ENCODE peak calls at places on chromosomes 5 and 9, in eight cellular contexts. W is GM12865; J is fibroblast of lung; B is cardiac fibroblast; K is fibroblast of mammary gland; S is mesendoderm; O is aorta; V is CD8-positive, alpha-beta T cell. M is an unnamed sample.

GRCh38 chr9:68548241-68548640 is 7.6 kb upstream of the TMEM252 start:
- DNase-seq in W (no peak), J (no peak), B (no peak), K (no peak), S (no peak), O (no peak), V (no peak), M (no peak)

GRCh38 chr9:91419222-91420191 is 4.1 kb downstream of the NFIL3 start:
- DNase-seq in W (no peak), J (peak), B (peak), K (peak), S (peak), O (peak), V (no peak), M (peak)

GRCh38 chr5:53276825-53277224 is 167.3 kb upstream of the MOCS2 start:
- DNase-seq in W (no peak), J (no peak), B (peak), K (peak), S (no peak), O (no peak), V (no peak), M (no peak)

GRCh38 chr5:84885479-84886258 is 501.0 kb upstream of the EDIL3 start:
- DNase-seq in W (no peak), J (peak), B (peak), K (peak), S (peak), O (peak), V (no peak), M (peak)

GRCh38 chr5:35803221-35803651 is 53.5 kb upstream of the IL7R start:
- DNase-seq in W (peak), J (peak), B (peak), K (peak), S (peak), O (no peak), V (no peak), M (no peak)

GRCh38 chr9:73683862-73684591 is 532.4 kb downstream of the ANXA1 start:
- DNase-seq in W (peak), J (peak), B (peak), K (peak), S (peak), O (no peak), V (no peak), M (peak)

GRCh38 chr5:113117543-113118110 is 141.0 kb downstream of the DCP2 start:
- DNase-seq in W (no peak), J (no peak), B (no peak), K (no peak), S (no peak), O (no peak), V (no peak), M (no peak)

GRCh38 chr5:116935561-116936162 is 361.0 kb upstream of the SEMA6A start:
- DNase-seq in W (no peak), J (no peak), B (no peak), K (no peak), S (no peak), O (no peak), V (no peak), M (no peak)

GRCh38 chr9:105318729-105319513 is 74.5 kb downstream of the SLC44A1 start:
- DNase-seq in W (peak), J (no peak), B (no peak), K (no peak), S (no peak), O (no peak), V (no peak), M (no peak)

GRCh38 chr5:123084730-123085605 is 4.1 kb upstream of the PRDM6 start:
- DNase-seq in W (no peak), J (no peak), B (no peak), K (no peak), S (peak), O (no peak), V (no peak), M (no peak)

GRCh38 chr9:131279927-131280530 is 3.7 kb upstream of the FAM78A start:
- DNase-seq in W (no peak), J (no peak), B (no peak), K (no peak), S (no peak), O (no peak), V (no peak), M (no peak)

GRCh38 chr5:134115806-134116175 is 1.3 kb downstream of the TCF7 start:
- DNase-seq in W (no peak), J (peak), B (no peak), K (no peak), S (no peak), O (no peak), V (no peak), M (no peak)

GRCh38 chr5:40799248-40799647 is 1.1 kb upstream of the PRKAA1 start:
- DNase-seq in W (no peak), J (no peak), B (peak), K (no peak), S (no peak), O (no peak), V (no peak), M (no peak)

GRCh38 chr5:40679998-40680681 is 425 bp downstream of the PTGER4 start:
- DNase-seq in W (no peak), J (no peak), B (no peak), K (no peak), S (peak), O (peak), V (peak), M (peak)

GRCh38 chr5:169581580-169582227 is 1.9 kb upstream of the SPDL1 start:
- DNase-seq in W (peak), J (peak), B (peak), K (peak), S (peak), O (peak), V (peak), M (peak)

GRCh38 chr5:11166906-11167305 is 405.9 kb upstream of the DAP start:
- DNase-seq in W (no peak), J (peak), B (no peak), K (peak), S (no peak), O (no peak), V (no peak), M (no peak)

GRCh38 chr9:22654833-22655232 is 208.2 kb downstream of the DMRTA1 start:
- DNase-seq in W (no peak), J (peak), B (no peak), K (no peak), S (no peak), O (no peak), V (no peak), M (no peak)

GRCh38 chr5:109455598-109456096 is 45.9 kb upstream of the PJA2 start:
- DNase-seq in W (peak), J (peak), B (peak), K (peak), S (no peak), O (peak), V (no peak), M (peak)

GRCh38 chr9:31394040-31394473 is 990.4 kb upstream of the ACO1 start:
- DNase-seq in W (peak), J (peak), B (peak), K (peak), S (no peak), O (no peak), V (no peak), M (no peak)

GRCh38 chr5:130268489-130268888 is 364.2 kb downstream of the CHSY3 start:
- DNase-seq in W (no peak), J (no peak), B (no peak), K (no peak), S (no peak), O (no peak), V (no peak), M (no peak)

GRCh38 chr5:68395844-68396523 is 180.4 kb downstream of the PIK3R1 start:
- DNase-seq in W (no peak), J (no peak), B (no peak), K (no peak), S (no peak), O (no peak), V (no peak), M (no peak)

GRCh38 chr5:149750596-149750995 is 20.5 kb downstream of the PPARGC1B start:
- DNase-seq in W (no peak), J (no peak), B (no peak), K (no peak), S (no peak), O (no peak), V (no peak), M (no peak)

GRCh38 chr5:120614512-120614911 is 150.4 kb downstream of the PRR16 start:
- DNase-seq in W (no peak), J (peak), B (peak), K (peak), S (no peak), O (no peak), V (no peak), M (no peak)

GRCh38 chr9:113588242-113588810 is 124.8 kb downstream of the RGS3 start:
- DNase-seq in W (no peak), J (no peak), B (no peak), K (no peak), S (no peak), O (no peak), V (no peak), M (no peak)

GRCh38 chr5:168209987-168210386 is 81.5 kb upstream of the WWC1 start:
- DNase-seq in W (no peak), J (peak), B (no peak), K (no peak), S (no peak), O (no peak), V (no peak), M (no peak)

GRCh38 chr9:98673681-98674080 is 35.1 kb downstream of the GABBR2 start:
- DNase-seq in W (no peak), J (no peak), B (no peak), K (no peak), S (no peak), O (no peak), V (no peak), M (no peak)

GRCh38 chr5:160387445-160387844 is 12.4 kb downstream of the FAM200C start:
- DNase-seq in W (no peak), J (no peak), B (no peak), K (no peak), S (no peak), O (no peak), V (no peak), M (no peak)

GRCh38 chr5:41641621-41642020 is 131.2 kb upstream of the PLCXD3 start:
- DNase-seq in W (no peak), J (peak), B (peak), K (peak), S (peak), O (no peak), V (no peak), M (no peak)

GRCh38 chr9:121688149-121688680 is 36.8 kb downstream of the DAB2IP start:
- DNase-seq in W (no peak), J (no peak), B (no peak), K (no peak), S (no peak), O (no peak), V (no peak), M (no peak)

GRCh38 chr5:136020383-136021015 is 8.3 kb upstream of the TGFBI start:
- DNase-seq in W (no peak), J (peak), B (peak), K (peak), S (no peak), O (no peak), V (no peak), M (peak)

GRCh38 chr5:171445910-171446516 is 26.6 kb downstream of the FGF18 start:
- DNase-seq in W (no peak), J (peak), B (peak), K (peak), S (no peak), O (peak), V (no peak), M (no peak)

GRCh38 chr9:100206899-100207298 is 107.9 kb downstream of the INVS start:
- DNase-seq in W (no peak), J (peak), B (peak), K (peak), S (no peak), O (no peak), V (no peak), M (no peak)

GRCh38 chr9:83396813-83397212 is 141.4 kb downstream of the FRMD3 start:
- DNase-seq in W (no peak), J (no peak), B (no peak), K (no peak), S (no peak), O (no peak), V (no peak), M (no peak)

GRCh38 chr5:61163905-61164304 is 1.6 kb upstream of the SMIM15 start:
- DNase-seq in W (no peak), J (no peak), B (no peak), K (no peak), S (no peak), O (no peak), V (no peak), M (no peak)
- H3K4me3 ChIP-seq in W (no peak), J (peak), B (no peak), K (no peak), S (no peak), O (no peak), V (no peak), M (no peak)

GRCh38 chr5:51383494-51384081 is 340 bp downstream of the ISL1 start:
- DNase-seq in W (no peak), J (no peak), B (no peak), K (no peak), S (peak), O (no peak), V (no peak), M (no peak)

GRCh38 chr5:51382759-51383493 is at the start of gene ISL1:
- DNase-seq in W (no peak), J (peak), B (peak), K (peak), S (peak), O (peak), V (no peak), M (peak)

GRCh38 chr5:51386916-51387853 is 3.9 kb downstream of the ISL1 start:
- DNase-seq in W (no peak), J (no peak), B (no peak), K (no peak), S (peak), O (no peak), V (no peak), M (no peak)

GRCh38 chr5:51384281-51384840 is 1.1 kb downstream of the ISL1 start:
- DNase-seq in W (no peak), J (no peak), B (no peak), K (no peak), S (no peak), O (no peak), V (no peak), M (no peak)

DNA sequence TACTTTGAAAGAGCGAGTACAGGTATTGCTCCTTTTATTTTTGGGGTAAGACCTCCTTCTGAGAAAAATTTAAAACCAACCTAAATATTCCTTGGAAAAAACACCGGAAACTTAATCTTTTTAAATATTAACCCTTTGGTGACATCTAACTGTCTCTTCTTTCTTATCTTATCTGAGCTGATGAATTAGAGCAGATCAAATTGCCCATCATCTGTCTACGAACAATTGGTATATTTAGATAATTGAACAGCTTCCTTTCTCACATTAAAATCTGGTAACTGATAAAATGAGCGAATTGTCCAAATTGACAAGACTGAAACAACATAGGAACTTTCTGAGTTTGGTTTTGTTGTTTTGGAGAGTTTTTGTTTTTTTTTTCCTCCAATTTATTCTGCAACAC is 2.0 kb downstream of the ISL1 start:
- DNase-seq in W (no peak), J (no peak), B (no peak), K (no peak), S (no peak), O (no peak), V (no peak), M (no peak)
- H3K4me3 ChIP-seq in W (no peak), J (no peak), B (no peak), K (no peak), S (no peak), O (no peak), V (no peak), M (no peak)

GRCh38 chr5:95422842-95423241 is 31.7 kb downstream of the FAM81B start:
- DNase-seq in W (no peak), J (peak), B (peak), K (peak), S (no peak), O (no peak), V (no peak), M (no peak)

GRCh38 chr5:95414441-95414840 is 23.3 kb downstream of the FAM81B start:
- DNase-seq in W (no peak), J (no peak), B (no peak), K (no peak), S (no peak), O (no peak), V (no peak), M (no peak)

DNA sequence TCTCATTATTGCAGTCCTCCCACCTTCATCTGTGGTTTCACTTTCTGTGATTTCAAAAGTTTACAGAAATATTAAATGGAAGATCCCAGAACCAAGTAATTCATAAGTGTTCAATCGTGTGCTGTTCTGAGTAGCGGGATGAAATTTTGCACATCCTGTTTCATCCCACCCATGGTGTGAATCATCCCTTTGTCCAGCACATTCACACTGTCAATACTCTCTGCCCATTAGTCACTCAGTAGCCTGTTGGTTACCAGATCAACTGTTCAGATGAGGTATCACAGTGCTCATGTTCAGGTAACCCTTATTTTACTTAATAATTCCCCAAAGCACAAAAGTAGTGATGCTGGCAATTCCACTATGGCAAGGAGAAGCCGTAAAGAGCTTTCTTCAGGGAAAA is 26.8 kb downstream of the FAM81B start:
- DNase-seq in W (no peak), J (peak), B (no peak), K (peak), S (no peak), O (no peak), V (no peak), M (no peak)
- H3K4me3 ChIP-seq in W (no peak), J (no peak), B (no peak), K (no peak), S (no peak), O (no peak), V (no peak), M (no peak)

DNA sequence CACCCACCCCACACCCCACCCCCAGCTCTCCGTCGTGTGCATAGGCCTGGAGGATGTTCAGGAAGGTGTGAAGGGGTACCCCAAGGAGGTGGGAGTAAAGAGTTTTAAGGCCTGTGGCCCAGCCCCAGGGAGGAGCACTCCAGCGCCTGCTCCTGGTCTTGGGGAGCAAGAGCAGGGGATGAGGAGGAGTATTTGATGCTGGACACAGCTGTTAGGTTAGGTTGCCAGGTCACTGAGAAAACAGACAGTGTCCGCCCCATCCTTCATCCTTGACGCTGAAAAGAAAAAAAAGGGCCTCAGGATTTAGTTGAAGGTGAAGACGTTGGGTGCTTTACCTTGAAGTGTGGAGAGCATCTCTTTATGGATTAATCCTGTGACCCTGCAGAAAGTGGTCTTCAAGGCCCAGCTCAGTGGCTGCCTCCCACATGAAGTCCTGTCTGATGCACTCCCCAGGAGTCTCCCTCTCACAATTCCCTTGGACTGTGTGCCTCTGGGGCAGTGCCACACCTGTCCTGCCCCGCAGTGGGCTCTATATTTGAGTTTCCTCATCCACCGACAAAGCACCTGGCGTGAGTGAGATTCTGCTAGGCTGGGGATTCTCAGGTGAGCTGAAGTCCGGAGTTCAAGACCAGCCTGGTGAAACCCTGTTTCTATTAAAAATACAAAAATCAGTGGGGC is 101.8 kb downstream of the SPRY4 start:
- DNase-seq in W (no peak), J (no peak), B (no peak), K (no peak), S (no peak), O (no peak), V (no peak), M (no peak)
- H3K4me3 ChIP-seq in W (no peak), J (no peak), B (no peak), K (no peak), S (no peak), O (no peak), V (no peak), M (no peak)

GRCh38 chr5:125199968-125200841 is 453.8 kb upstream of the ZNF608 start:
- DNase-seq in W (no peak), J (peak), B (no peak), K (no peak), S (peak), O (no peak), V (no peak), M (no peak)
- H3K4me3 ChIP-seq in W (no peak), J (peak), B (peak), K (peak), S (no peak), O (peak), V (no peak), M (no peak)

GRCh38 chr9:17628617-17629016 is 49.8 kb downstream of the SH3GL2 start:
- DNase-seq in W (no peak), J (no peak), B (no peak), K (no peak), S (no peak), O (no peak), V (no peak), M (no peak)
- H3K4me3 ChIP-seq in W (no peak), J (no peak), B (no peak), K (no peak), S (no peak), O (no peak), V (no peak), M (no peak)

GRCh38 chr5:402615-403359 is 40.2 kb upstream of the EXOC3 start:
- DNase-seq in W (peak), J (peak), B (no peak), K (no peak), S (no peak), O (no peak), V (no peak), M (peak)

GRCh38 chr5:399296-400281 is 43.4 kb upstream of the EXOC3 start:
- DNase-seq in W (peak), J (peak), B (peak), K (peak), S (peak), O (peak), V (no peak), M (peak)

GRCh38 chr5:401216-402034 is 41.6 kb upstream of the EXOC3 start:
- DNase-seq in W (no peak), J (no peak), B (no peak), K (no peak), S (no peak), O (no peak), V (no peak), M (peak)

GRCh38 chr5:398475-399295 is 44.3 kb upstream of the EXOC3 start:
- DNase-seq in W (no peak), J (no peak), B (no peak), K (no peak), S (peak), O (peak), V (no peak), M (peak)

GRCh38 chr5:400282-401215 is 42.4 kb upstream of the EXOC3 start:
- DNase-seq in W (no peak), J (peak), B (no peak), K (peak), S (no peak), O (peak), V (no peak), M (peak)
- H3K4me3 ChIP-seq in W (peak), J (peak), B (peak), K (peak), S (no peak), O (no peak), V (no peak), M (peak)

GRCh38 chr5:139275536-139276297 is 17.8 kb upstream of the MATR3 start:
- DNase-seq in W (peak), J (peak), B (no peak), K (no peak), S (no peak), O (no peak), V (no peak), M (no peak)
- H3K4me3 ChIP-seq in W (peak), J (peak), B (no peak), K (peak), S (peak), O (no peak), V (no peak), M (no peak)

DNA sequence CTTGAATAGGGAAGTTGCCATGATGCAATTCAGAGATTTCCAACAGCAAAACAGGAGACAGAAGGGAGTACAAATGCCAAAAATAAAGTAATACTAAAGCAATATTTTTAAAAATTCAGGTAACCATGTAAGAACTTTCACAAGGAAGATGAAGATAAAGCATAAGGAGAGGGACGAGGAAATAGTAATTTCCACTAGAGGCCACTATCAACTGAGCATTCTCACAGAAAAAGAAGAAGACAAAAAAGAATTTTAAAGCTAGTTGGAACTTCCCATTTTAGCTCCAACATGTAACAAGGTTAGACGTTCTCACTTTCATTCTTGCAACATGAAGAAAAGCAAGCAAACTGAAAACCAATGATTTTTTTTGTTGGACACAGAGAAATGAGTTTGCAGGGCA is 779.9 kb upstream of the CDH6 start:
- DNase-seq in W (no peak), J (no peak), B (no peak), K (no peak), S (peak), O (no peak), V (no peak), M (no peak)
- H3K4me3 ChIP-seq in W (no peak), J (no peak), B (no peak), K (no peak), S (no peak), O (no peak), V (no peak), M (no peak)